ENCODE peak calls at places on chromosomes 13 and 19, in six cellular contexts. K, E, I, L, V and J are unnamed samples.

GRCh38 chr19:38196245-38196837 is 27.7 kb downstream of the DPF1 start:
- DNase-seq in K (no peak), E (no peak), I (no peak), L (no peak), V (no peak), J (no peak)

GRCh38 chr13:75587679-75588078 is 38.1 kb downstream of the UCHL3 start:
- DNase-seq in K (no peak), E (no peak), I (no peak), L (peak; percentile 21), V (no peak), J (no peak)

GRCh38 chr13:110273254-110273653 is 33.7 kb downstream of the COL4A1 start:
- DNase-seq in K (no peak), E (no peak), I (no peak), L (no peak), V (no peak), J (no peak)

GRCh38 chr19:9597027-9597426 is 12.7 kb upstream of the ZNF121 start:
- DNase-seq in K (no peak), E (no peak), I (no peak), L (no peak), V (peak; percentile 35), J (peak; percentile 26)

GRCh38 chr19:47675859-47676258 is 37.4 kb upstream of the EHD2 start:
- DNase-seq in K (no peak), E (no peak), I (no peak), L (no peak), V (no peak), J (no peak)

GRCh38 chr19:16951529-16951928 is 62.7 kb downstream of the F2RL3 start:
- DNase-seq in K (no peak), E (no peak), I (no peak), L (no peak), V (no peak), J (no peak)

GRCh38 chr19:57263244-57263643 is 17.0 kb upstream of the ZNF460 start:
- DNase-seq in K (no peak), E (no peak), I (no peak), L (no peak), V (no peak), J (no peak)

GRCh38 chr19:54431255-54431838 is 16.1 kb downstream of the TTYH1 start:
- DNase-seq in K (no peak), E (no peak), I (no peak), L (no peak), V (peak; percentile 12), J (no peak)

GRCh38 chr19:29630661-29631060 is 24.6 kb downstream of the POP4 start:
- DNase-seq in K (no peak), E (no peak), I (no peak), L (no peak), V (no peak), J (no peak)

GRCh38 chr19:34017024-34017423 is 155.3 kb upstream of the LSM14A start:
- DNase-seq in K (no peak), E (no peak), I (no peak), L (no peak), V (no peak), J (no peak)

GRCh38 chr19:3075605-3076431 is 13.5 kb upstream of the TLE5 start:
- DNase-seq in K (peak; percentile 49), E (peak; percentile 26), I (peak; percentile 67), L (peak; percentile 77), V (no peak), J (no peak)

GRCh38 chr13:38350114-38350617 is 515 bp downstream of the UFM1 start:
- DNase-seq in K (no peak), E (no peak), I (peak; percentile 20), L (peak; percentile 78), V (peak; percentile 65), J (no peak)